ENCODE peak calls at places on chromosomes 4 and X, in ten cellular contexts. F is adrenal gland; L is GM23248; R is CD4-positive, alpha-beta memory T cell; J is upper lobe of right lung; H is Panc1; M is CD4-positive, alpha-beta T cell; G is body of pancreas; Y is H1; X is heart left ventricle. A is an unnamed sample. For H3K27me3, the result is how much of the 10 kb centered on the place peaks cover.

GRCh38 chr4:24896056-24896455 is 16.8 kb downstream of the CCDC149 start:
- DNase-seq in R (no peak), M (no peak), Y (no peak), G (no peak), F (no peak), L (no peak), X (no peak), H (no peak), J (no peak), A (no peak)

GRCh38 chrX:123962006-123962485 is 540 bp downstream of the STAG2 start:
- DNase-seq in X (no peak), J (no peak), Y (no peak), L (peak), G (no peak), F (no peak), M (peak), R (peak), H (no peak), A (peak)

GRCh38 chr4:72846280-72847111 is 223.0 kb downstream of the COX18 start:
- DNase-seq in M (no peak), J (no peak), F (no peak), G (no peak), Y (peak), X (no peak), R (no peak), H (no peak), L (peak), A (no peak)

GRCh38 chr4:118124977-118125376 is 90.7 kb downstream of the NDST3 start:
- DNase-seq in J (no peak), Y (no peak), H (no peak), G (no peak), M (no peak), L (no peak), X (no peak), R (no peak), F (no peak), A (no peak)

GRCh38 chrX:32448320-32448719 is 763.0 kb downstream of the DMD start:
- DNase-seq in X (no peak), L (no peak), M (no peak), Y (no peak), J (no peak), H (no peak), R (peak), G (no peak), F (no peak), A (peak)

GRCh38 chr4:7423391-7423790 is 11.3 kb downstream of the PSAPL1 start:
- DNase-seq in H (no peak), Y (peak), J (peak), L (no peak), F (no peak), M (no peak), R (no peak), X (no peak), G (peak), A (no peak)

GRCh38 chrX:72027024-72027913 is 104.4 kb downstream of the RTL5 start:
- DNase-seq in F (no peak), X (no peak), Y (peak), G (no peak), J (no peak), R (no peak), M (no peak), H (no peak), L (peak), A (no peak)

GRCh38 chrX:2707334-2707760 is 16.3 kb downstream of the CD99 start:
- DNase-seq in L (peak), M (peak), G (peak), J (no peak), F (peak), R (no peak), Y (no peak), H (peak), X (peak), A (peak)

GRCh38 chr4:15376594-15376993 is 51.2 kb upstream of the C1QTNF7 start:
- DNase-seq in Y (no peak), X (no peak), M (no peak), F (no peak), G (no peak), J (no peak), H (no peak), R (no peak), L (peak), A (no peak)

GRCh38 chr4:186702940-186703339 is 20.7 kb downstream of the FAT1 start:
- DNase-seq in F (no peak), G (no peak), M (no peak), R (no peak), L (no peak), H (no peak), J (no peak), X (no peak), Y (no peak), A (no peak)

GRCh38 chr4:82643994-82644730 is 82.4 kb upstream of the TMEM150C start:
- DNase-seq in Y (no peak), J (no peak), M (no peak), L (peak), X (no peak), F (peak), R (no peak), G (no peak), H (no peak), A (no peak)

GRCh38 chr4:184693056-184693455 is 40.8 kb downstream of the CENPU start:
- DNase-seq in H (no peak), M (no peak), F (no peak), G (no peak), X (no peak), L (no peak), Y (no peak), R (no peak), J (no peak), A (no peak)

GRCh38 chr4:83370640-83370906 is 35.9 kb upstream of the HPSE start:
- DNase-seq in X (no peak), F (no peak), H (no peak), Y (no peak), R (no peak), M (no peak), L (peak), G (no peak), J (no peak), A (no peak)

GRCh38 chr4:91280551-91281290 is 1023.0 kb upstream of the GRID2 start:
- DNase-seq in R (no peak), M (no peak), J (no peak), L (no peak), G (no peak), Y (no peak), X (no peak), F (no peak), H (no peak), A (no peak)

GRCh38 chr4:186767794-186768193 is 44.1 kb upstream of the FAT1 start:
- DNase-seq in G (no peak), F (no peak), X (no peak), M (no peak), L (no peak), Y (no peak), R (no peak), J (no peak), H (no peak), A (no peak)

GRCh38 chrX:119667111-119667928 is 25.6 kb downstream of the SEPTIN6 start:
- DNase-seq in F (no peak), R (no peak), M (no peak), L (no peak), H (no peak), X (peak), G (no peak), J (no peak), Y (no peak), A (no peak)

GRCh38 chrX:15299945-15300851 is 15.2 kb downstream of the ASB11 start:
- DNase-seq in J (no peak), H (no peak), M (no peak), X (no peak), G (no peak), R (no peak), F (no peak), Y (no peak), L (peak), A (peak)

GRCh38 chrX:1491851-1492349 is 39.2 kb upstream of the ASMTL start:
- DNase-seq in H (no peak), X (no peak), G (no peak), M (peak), R (peak), J (peak), Y (peak), F (peak), L (peak), A (peak)

GRCh38 chrX:13533726-13534125 is 35.7 kb upstream of the EGFL6 start:
- DNase-seq in H (no peak), X (no peak), F (no peak), J (no peak), L (peak), Y (no peak), M (no peak), G (no peak), R (no peak), A (no peak)

GRCh38 chr4:5932021-5932553 is 39.2 kb upstream of the CRMP1 start:
- DNase-seq in M (no peak), F (no peak), H (no peak), Y (no peak), X (no peak), R (no peak), J (no peak), G (no peak), L (no peak), A (no peak)
- H3K27me3 ChIP-seq in M (under half), F (under half), H (under half), Y (under half), X (under half), R (under half), J (under half), G (under half), L (under half), A (under half)

GRCh38 chrX:108177321-108177990 is 85.9 kb downstream of the ATG4A start:
- DNase-seq in F (no peak), J (no peak), M (no peak), Y (no peak), L (no peak), X (no peak), G (no peak), R (no peak), H (no peak), A (no peak)
- H3K27me3 ChIP-seq in F (under half), J (under half), M (under half), Y (under half), L (under half), X (under half), G (under half), R (under half), H (under half), A (under half)

GRCh38 chr4:148444296-148445070 is 2.3 kb upstream of the NR3C2 start:
- DNase-seq in Y (peak), F (peak), J (peak), L (peak), R (peak), H (no peak), G (peak), M (peak), X (peak), A (peak)
- H3K27me3 ChIP-seq in Y (under half), F (under half), J (under half), L (half or more), R (under half), H (under half), G (under half), M (under half), X (under half), A (under half)

DNA sequence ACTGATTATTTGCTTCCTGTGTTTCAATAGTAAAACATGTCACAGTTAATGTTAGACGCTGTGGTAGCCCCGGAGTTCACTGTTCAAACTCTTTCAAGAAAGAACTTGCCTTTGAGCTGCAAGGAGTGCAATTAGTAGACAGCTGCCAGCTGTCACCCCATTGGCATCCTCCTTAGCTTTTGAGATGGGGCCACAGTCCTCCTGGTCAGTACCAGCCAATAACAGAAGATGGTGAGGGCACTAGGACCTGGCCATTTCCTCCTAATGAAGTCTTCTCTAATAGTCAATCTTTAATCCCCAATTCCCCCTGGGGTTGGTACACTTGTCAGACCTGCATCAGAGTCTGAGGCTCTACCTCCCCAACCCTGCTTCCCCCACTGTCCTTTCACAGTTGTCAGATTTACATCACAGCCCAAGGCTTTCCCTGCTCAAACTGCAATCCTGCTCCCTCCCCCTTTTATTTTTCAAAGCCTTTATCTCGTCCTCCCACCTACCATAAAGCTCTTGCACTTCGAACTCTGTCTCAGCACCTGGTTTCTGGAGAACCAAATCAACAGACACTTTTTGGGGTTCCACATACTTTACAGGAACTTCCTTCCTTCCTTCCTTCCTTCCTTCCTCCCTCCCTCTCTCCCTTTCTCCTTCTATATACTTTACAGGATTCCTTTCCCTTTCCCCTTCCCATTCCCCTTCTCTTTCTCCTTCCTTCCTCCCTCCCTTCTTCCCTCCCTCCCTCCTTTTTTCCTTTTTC is 182.0 kb downstream of the RASL11B start:
- DNase-seq in F (no peak), M (no peak), Y (no peak), J (no peak), G (no peak), X (no peak), H (no peak), R (no peak), L (no peak), A (no peak)
- H3K27me3 ChIP-seq in F (under half), M (under half), Y (under half), J (under half), G (under half), X (under half), H (under half), R (under half), L (under half), A (under half)

GRCh38 chrX:11667286-11667685 is 1.6 kb upstream of the ARHGAP6 start:
- DNase-seq in L (no peak), G (no peak), F (no peak), J (no peak), R (no peak), H (no peak), M (no peak), Y (no peak), X (no peak), A (no peak)

GRCh38 chrX:11663875-11664210 is 1.9 kb downstream of the ARHGAP6 start:
- DNase-seq in L (no peak), X (no peak), M (no peak), G (no peak), F (no peak), Y (no peak), H (no peak), R (no peak), J (no peak), A (no peak)

GRCh38 chrX:11666180-11666579 is 460 bp upstream of the ARHGAP6 start:
- DNase-seq in L (peak), F (no peak), G (no peak), Y (peak), X (no peak), J (no peak), H (no peak), R (no peak), M (no peak), A (no peak)

GRCh38 chrX:11665144-11666040 is at the start of gene ARHGAP6:
- DNase-seq in L (peak), Y (peak), F (no peak), G (peak), M (no peak), R (no peak), H (no peak), J (peak), X (peak), A (no peak)

DNA sequence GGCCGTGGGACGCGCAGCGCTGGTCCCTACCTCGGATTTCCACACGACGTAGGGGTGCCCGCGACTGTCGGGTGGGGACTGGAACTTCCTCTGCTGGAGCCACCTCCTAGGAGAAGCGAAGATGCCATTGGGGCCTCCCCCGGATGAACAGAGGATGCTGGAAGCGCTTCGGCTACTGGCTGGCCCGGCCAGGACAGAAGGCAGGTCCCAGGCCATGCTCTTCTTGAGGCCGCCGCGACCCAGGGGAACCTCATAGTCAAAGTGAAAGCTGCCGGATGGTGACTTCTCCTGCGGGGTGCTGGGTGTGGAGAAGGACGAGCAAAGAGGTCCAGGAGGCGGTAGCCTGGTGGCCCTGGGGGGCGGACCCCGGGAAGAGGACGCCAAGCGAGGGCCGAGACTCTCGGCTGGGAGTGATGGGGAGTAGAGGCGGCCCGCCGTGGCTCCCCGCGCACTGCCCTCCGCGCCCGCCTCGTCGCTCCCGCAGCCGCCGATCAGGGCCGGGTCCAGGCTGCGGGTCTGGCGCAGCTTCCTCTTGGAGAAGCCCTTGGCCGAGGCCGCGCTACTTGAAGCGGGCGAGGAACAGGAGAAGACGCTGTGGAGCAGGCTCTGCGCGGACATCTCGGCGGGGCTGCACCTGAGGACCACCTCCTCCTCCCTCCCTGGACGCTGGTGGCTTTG is 1.4 kb downstream of the ARHGAP6 start:
- DNase-seq in G (peak), R (no peak), J (no peak), M (no peak), X (peak), F (no peak), Y (peak), L (peak), H (no peak), A (no peak)
- H3K27me3 ChIP-seq in G (under half), R (under half), J (under half), M (under half), X (under half), F (under half), Y (under half), L (under half), H (under half), A (under half)

A was measured in CD4-positive, CD25-positive, alpha-beta regulatory T cell.